ENCODE peak calls at places on chromosome 6, in eight cellular contexts. H, V, C, Z, U, F, N and Y are unnamed samples.
A peak's percentile ranks its signal among the peaks of the same experiment; 100 is the strongest.

GRCh38 chr6:70886661-70887060 is 70.2 kb downstream of the B3GAT2 start:
- DNase-seq in C (no peak), N (no peak), F (no peak), U (no peak), Z (no peak), V (no peak), H (no peak), Y (no peak)

GRCh38 chr6:150256618-150257272 is 112.1 kb upstream of the IYD start:
- DNase-seq in C (no peak), Z (no peak), N (no peak), V (no peak), F (no peak), H (no peak), U (no peak), Y (no peak)

GRCh38 chr6:16337280-16337975 is 99.0 kb downstream of the GMPR start:
- DNase-seq in C (peak; percentile 63), H (no peak), Z (no peak), F (no peak), V (no peak), U (no peak), N (no peak), Y (peak; percentile 70)

GRCh38 chr6:144036064-144036873 is 28.2 kb upstream of the PLAGL1 start:
- DNase-seq in V (no peak), F (no peak), N (no peak), H (no peak), U (no peak), Z (no peak), C (peak; percentile 35), Y (peak; percentile 49)

GRCh38 chr6:36851149-36851614 is 11.9 kb upstream of the CPNE5 start:
- DNase-seq in U (peak; percentile 62), V (peak; percentile 9), H (no peak), C (peak; percentile 58), Z (peak; percentile 31), N (no peak), F (no peak), Y (no peak)

GRCh38 chr6:157107915-157108651 is 215.2 kb downstream of the TMEM242 start:
- DNase-seq in H (no peak), F (no peak), C (no peak), U (peak; percentile 44), V (no peak), N (no peak), Z (no peak), Y (no peak)

GRCh38 chr6:701696-702479 is 8.9 kb upstream of the EXOC2 start:
- DNase-seq in C (no peak), U (no peak), H (no peak), F (no peak), N (no peak), V (no peak), Z (no peak), Y (no peak)

GRCh38 chr6:150412221-150412620 is 43.4 kb downstream of the IYD start:
- DNase-seq in Z (no peak), V (no peak), N (no peak), C (no peak), U (no peak), F (no peak), H (no peak), Y (no peak)

GRCh38 chr6:107590378-107590777 is 100.5 kb downstream of the SOBP start:
- DNase-seq in U (no peak), H (no peak), V (no peak), N (no peak), F (no peak), C (no peak), Z (no peak), Y (no peak)

GRCh38 chr6:111337715-111338333 is 145.2 kb downstream of the REV3L start:
- DNase-seq in V (no peak), Z (no peak), N (no peak), F (no peak), H (no peak), C (no peak), U (no peak), Y (no peak)

GRCh38 chr6:100446922-100447899 is 17.5 kb downstream of the SIM1 start:
- DNase-seq in U (no peak), V (no peak), Z (no peak), F (no peak), C (no peak), H (no peak), N (no peak), Y (no peak)

GRCh38 chr6:13624871-13625288 is 9.7 kb downstream of the NOL7 start:
- DNase-seq in N (no peak), H (no peak), V (no peak), Z (no peak), C (no peak), F (no peak), U (peak; percentile 27), Y (no peak)

GRCh38 chr6:37354526-37355384 is 972 bp downstream of the RNF8 start:
- DNase-seq in F (peak; percentile 20), U (peak; percentile 48), V (no peak), N (no peak), C (no peak), Z (no peak), H (peak; percentile 30), Y (peak; percentile 49)